ENCODE peak calls at places on chromosomes 7 and 10, in five cellular contexts. F is prostate gland; Z is effector memory CD8-positive, alpha-beta T cell; B is HFFc6; P is T-helper 9 cell. T is an unnamed sample.

GRCh38 chr10:123600177-123600576 is 66.0 kb upstream of the GPR26 start:
- DNase-seq in F (no peak), Z (no peak), B (no peak), P (no peak), T (no peak)

GRCh38 chr7:94444808-94445207 is 50.1 kb downstream of the COL1A2 start:
- DNase-seq in F (no peak), Z (no peak), B (no peak), P (no peak), T (no peak)

GRCh38 chr7:132161231-132161915 is 414.9 kb downstream of the PLXNA4 start:
- DNase-seq in F (peak; percentile 17), Z (no peak), B (no peak), P (no peak), T (no peak)

GRCh38 chr10:104267721-104268690 is 978 bp upstream of the GSTO2 start:
- DNase-seq in F (no peak), Z (no peak), B (no peak), P (no peak), T (no peak)

GRCh38 chr7:65832281-65832680 is 40.6 kb upstream of the VKORC1L1 start:
- DNase-seq in F (no peak), Z (no peak), B (peak; percentile 15), P (no peak), T (no peak)

GRCh38 chr7:134645478-134645877 is 1.2 kb upstream of the BPGM start:
- DNase-seq in F (no peak), Z (no peak), B (no peak), P (no peak), T (no peak)

GRCh38 chr10:3222068-3222467 is 49.5 kb upstream of the PITRM1 start:
- DNase-seq in F (no peak), Z (no peak), B (no peak), P (no peak), T (no peak)

GRCh38 chr10:110481948-110482347 is 15.8 kb upstream of the DUSP5 start:
- DNase-seq in F (no peak), Z (no peak), B (no peak), P (no peak), T (no peak)

GRCh38 chr7:5283421-5284303 is 919 bp downstream of the SLC29A4 start:
- DNase-seq in F (no peak), Z (no peak), B (no peak), P (no peak), T (no peak)

GRCh38 chr7:97858221-97858620 is 14.0 kb downstream of the ASNS start:
- DNase-seq in F (no peak), Z (no peak), B (no peak), P (no peak), T (no peak)

GRCh38 chr7:112462236-112462635 is 12.0 kb downstream of the IFRD1 start:
- DNase-seq in F (peak; percentile 84), Z (no peak), B (peak; percentile 68), P (no peak), T (no peak)

GRCh38 chr7:152674860-152675760 is 831 bp downstream of the XRCC2 start:
- DNase-seq in F (no peak), Z (no peak), B (no peak), P (no peak), T (no peak)

GRCh38 chr7:102974366-102975236 is 61.8 kb downstream of the LRRC17 start:
- DNase-seq in F (no peak), Z (no peak), B (no peak), P (no peak), T (no peak)

GRCh38 chr10:5484205-5484604 is 15.2 kb downstream of the CALML5 start:
- DNase-seq in F (no peak), Z (no peak), B (peak; percentile 29), P (no peak), T (no peak)

GRCh38 chr10:37711617-37712488 is 145.6 kb downstream of the ZNF248 start:
- DNase-seq in F (no peak), Z (no peak), B (no peak), P (no peak), T (no peak)

GRCh38 chr7:114083714-114084113 is 164.9 kb upstream of the PPP1R3A start:
- DNase-seq in F (no peak), Z (no peak), B (no peak), P (no peak), T (no peak)

GRCh38 chr10:26407406-26407969 is 30.7 kb upstream of the APBB1IP start:
- DNase-seq in F (no peak), Z (no peak), B (peak; percentile 93), P (no peak), T (no peak)

GRCh38 chr7:132455306-132455705 is 121.0 kb downstream of the PLXNA4 start:
- DNase-seq in F (no peak), Z (no peak), B (no peak), P (no peak), T (no peak)

GRCh38 chr7:25517906-25518305 is 289.6 kb upstream of the NPVF start:
- DNase-seq in F (no peak), Z (no peak), B (no peak), P (no peak), T (no peak)

GRCh38 chr7:387132-388022 is 97.4 kb downstream of the FOXL3 start:
- DNase-seq in F (no peak), Z (no peak), B (no peak), P (no peak), T (no peak)

GRCh38 chr10:98338896-98339295 is 70.9 kb upstream of the LOXL4 start:
- DNase-seq in F (no peak), Z (no peak), B (no peak), P (no peak), T (no peak)

GRCh38 chr7:94087664-94088352 is 83.7 kb upstream of the BET1 start:
- DNase-seq in F (peak; percentile 36), Z (peak; percentile 33), B (peak; percentile 61), P (peak; percentile 6), T (peak; percentile 15)

GRCh38 chr10:103042129-103042528 is 124.0 kb downstream of the CNNM2 start:
- DNase-seq in F (no peak), Z (no peak), B (no peak), P (no peak), T (no peak)

GRCh38 chr7:4103352-4104091 is 578.6 kb upstream of the FOXK1 start:
- DNase-seq in F (no peak), Z (no peak), B (no peak), P (no peak), T (no peak)

GRCh38 chr10:86671419-86671818 is 3.1 kb downstream of the LDB3 start:
- DNase-seq in F (no peak), Z (no peak), B (no peak), P (no peak), T (no peak)

GRCh38 chr7:155800741-155801267 is 11.5 kb downstream of the SHH start:
- DNase-seq in F (no peak), Z (no peak), B (no peak), P (no peak), T (no peak)

GRCh38 chr7:24622646-24623182 is 49.5 kb downstream of the PALS2 start:
- DNase-seq in F (no peak), Z (no peak), B (no peak), P (no peak), T (no peak)

GRCh38 chr10:78507761-78508160 is 474.1 kb downstream of the RPS24 start:
- DNase-seq in F (no peak), Z (no peak), B (no peak), P (no peak), T (no peak)

GRCh38 chr7:90461216-90461615 is 8.2 kb upstream of the PTTG1IP2 start:
- DNase-seq in F (no peak), Z (no peak), B (no peak), P (no peak), T (no peak)

GRCh38 chr7:93889261-93889660 is 1.3 kb downstream of the TFPI2 start:
- DNase-seq in F (no peak), Z (no peak), B (peak; percentile 58), P (no peak), T (no peak)

GRCh38 chr10:23325132-23325531 is 19.5 kb downstream of the C10orf67 start:
- DNase-seq in F (no peak), Z (no peak), B (no peak), P (no peak), T (no peak)

GRCh38 chr10:110857265-110858158 is 14.2 kb upstream of the PDCD4 start:
- DNase-seq in F (peak; percentile 65), Z (peak; percentile 17), B (no peak), P (no peak), T (no peak)

GRCh38 chr7:40297741-40298311 is 163.0 kb downstream of the SUGCT start:
- DNase-seq in F (no peak), Z (no peak), B (no peak), P (no peak), T (no peak)

GRCh38 chr7:73706122-73707044 is 13.1 kb downstream of the STX1A start:
- DNase-seq in F (no peak), Z (no peak), B (peak; percentile 33), P (no peak), T (no peak)

GRCh38 chr7:140398821-140399220 is 491 bp upstream of the SLC37A3 start:
- DNase-seq in F (no peak), Z (no peak), B (no peak), P (no peak), T (no peak)

GRCh38 chr7:138166681-138167080 is 90.4 kb downstream of the AKR1D1 start:
- DNase-seq in F (no peak), Z (no peak), B (no peak), P (no peak), T (no peak)

GRCh38 chr10:71233491-71233892 is 21.1 kb downstream of the UNC5B start:
- DNase-seq in F (no peak), Z (no peak), B (no peak), P (no peak), T (no peak)

GRCh38 chr7:70717553-70718248 is 414.2 kb upstream of the GALNT17 start:
- DNase-seq in F (no peak), Z (no peak), B (no peak), P (no peak), T (no peak)